ENCODE peak calls at places on chromosome 18, in nine cellular contexts. V, S, K, C, L, A, Q, O and R are unnamed samples. For H3K4me1, the result is how much of the 10 kb centered on the place peaks cover.

GRCh38 chr18:2967357-2967756 is 45.6 kb downstream of the LPIN2 start:
- DNase-seq in V (no peak), L (no peak), A (no peak), C (no peak), Q (no peak), S (no peak), O (no peak), K (no peak), R (no peak)

GRCh38 chr18:30245756-30246515 is 796.6 kb downstream of the DSC3 start:
- DNase-seq in S (no peak), L (peak), O (no peak), K (no peak), Q (no peak), V (no peak), A (no peak), C (no peak), R (no peak)

GRCh38 chr18:44229693-44230108 is 451.0 kb upstream of the SETBP1 start:
- DNase-seq in K (no peak), V (peak), Q (no peak), C (no peak), O (peak), A (no peak), L (peak), S (no peak), R (peak)

GRCh38 chr18:11327656-11328055 is 178.3 kb upstream of the PIEZO2 start:
- DNase-seq in S (no peak), A (no peak), K (no peak), Q (no peak), V (peak), C (no peak), O (no peak), L (no peak), R (no peak)

GRCh38 chr18:34787931-34788532 is 77.9 kb downstream of the DTNA start:
- DNase-seq in V (peak), L (peak), K (peak), O (peak), A (peak), C (peak), S (peak), Q (peak), R (peak)

GRCh38 chr18:45168883-45169585 is 446.2 kb upstream of the SLC14A2 start:
- DNase-seq in K (no peak), V (peak), S (no peak), A (no peak), L (peak), Q (no peak), O (no peak), C (no peak), R (no peak)

GRCh38 chr18:22698711-22699110 is 234.4 kb upstream of the RBBP8 start:
- DNase-seq in V (no peak), Q (no peak), L (no peak), C (no peak), O (no peak), S (no peak), K (no peak), A (no peak), R (no peak)

GRCh38 chr18:41761329-41762028 is 193.6 kb upstream of the PIK3C3 start:
- DNase-seq in Q (no peak), C (no peak), S (no peak), K (no peak), A (no peak), O (no peak), L (peak), V (peak), R (peak)

GRCh38 chr18:22558945-22559385 is 141.2 kb upstream of the CTAGE1 start:
- DNase-seq in O (peak), S (no peak), L (peak), A (peak), K (no peak), C (peak), Q (no peak), V (peak), R (peak)

GRCh38 chr18:54843302-54843701 is 15.0 kb downstream of the RAB27B start:
- DNase-seq in Q (no peak), V (peak), C (no peak), A (no peak), S (no peak), L (no peak), O (no peak), K (no peak), R (no peak)

GRCh38 chr18:46434629-46435028 is 222.4 kb downstream of the LOXHD1 start:
- DNase-seq in S (no peak), Q (no peak), K (no peak), L (no peak), A (no peak), C (no peak), V (no peak), O (no peak), R (no peak)

GRCh38 chr18:46051731-46052461 is 20.2 kb downstream of the PSTPIP2 start:
- DNase-seq in C (no peak), V (peak), L (no peak), O (no peak), S (no peak), A (no peak), Q (no peak), K (no peak), R (peak)

GRCh38 chr18:22273101-22274039 is 104.0 kb downstream of the GATA6 start:
- DNase-seq in V (no peak), Q (no peak), S (no peak), L (no peak), K (no peak), O (no peak), C (no peak), A (no peak), R (no peak)

GRCh38 chr18:35284846-35285245 is 5.2 kb downstream of the ZSCAN30 start:
- DNase-seq in Q (no peak), O (no peak), S (no peak), C (no peak), V (no peak), A (no peak), K (no peak), L (no peak), R (no peak)

GRCh38 chr18:56645415-56646016 is 5.6 kb upstream of the WDR7 start:
- DNase-seq in K (peak), A (peak), Q (peak), O (no peak), V (peak), C (peak), L (peak), S (peak), R (peak)

GRCh38 chr18:568731-569130 is 11.4 kb upstream of the CETN1 start:
- DNase-seq in S (no peak), L (no peak), K (no peak), Q (no peak), A (no peak), O (no peak), V (no peak), C (no peak), R (no peak)

GRCh38 chr18:33584845-33585775 is 7.1 kb downstream of the ASXL3 start:
- DNase-seq in Q (no peak), K (no peak), V (no peak), O (no peak), A (peak), C (peak), L (no peak), S (no peak), R (no peak)

GRCh38 chr18:6203791-6204190 is 210.9 kb downstream of the L3MBTL4 start:
- DNase-seq in L (no peak), K (no peak), V (no peak), Q (no peak), A (no peak), S (no peak), O (no peak), C (no peak), R (no peak)

GRCh38 chr18:44715245-44715644 is 34.6 kb downstream of the SETBP1 start:
- DNase-seq in S (no peak), L (peak), A (no peak), Q (no peak), V (peak), K (no peak), O (no peak), C (peak), R (peak)

GRCh38 chr18:7038330-7038846 is 79.2 kb downstream of the LAMA1 start:
- DNase-seq in C (peak), K (peak), O (peak), Q (peak), S (no peak), A (peak), V (peak), L (peak), R (peak)

GRCh38 chr18:26524002-26524401 is 24.4 kb downstream of the KCTD1 start:
- DNase-seq in V (no peak), K (no peak), Q (no peak), A (no peak), L (no peak), S (no peak), C (no peak), O (no peak), R (no peak)

GRCh38 chr18:34122724-34123334 is 101.9 kb downstream of the NOL4 start:
- DNase-seq in A (peak), L (peak), Q (peak), O (peak), K (peak), C (peak), V (peak), S (peak), R (peak)

GRCh38 chr18:70523035-70523797 is 234.4 kb downstream of the SOCS6 start:
- DNase-seq in L (peak), Q (no peak), V (no peak), O (no peak), S (no peak), C (no peak), K (no peak), A (no peak), R (no peak)

GRCh38 chr18:6795307-6795706 is 65.8 kb downstream of the ARHGAP28 start:
- DNase-seq in S (no peak), C (no peak), L (no peak), O (no peak), V (peak), K (no peak), Q (no peak), A (no peak), R (peak)

GRCh38 chr18:57677289-57678211 is 55.9 kb upstream of the NARS1 start:
- DNase-seq in O (no peak), S (no peak), C (no peak), V (no peak), A (no peak), Q (no peak), L (no peak), K (no peak), R (no peak)

GRCh38 chr18:46411862-46412690 is 244.9 kb downstream of the LOXHD1 start:
- DNase-seq in V (no peak), K (no peak), L (no peak), O (peak), A (peak), Q (no peak), C (no peak), S (no peak), R (no peak)

GRCh38 chr18:55384551-55385275 is 203.3 kb downstream of the TCF4 start:
- DNase-seq in Q (peak), A (peak), K (peak), V (peak), O (peak), L (peak), S (no peak), C (peak), R (no peak)

GRCh38 chr18:44729631-44730101 is 49.0 kb downstream of the SETBP1 start:
- DNase-seq in V (peak), Q (no peak), S (no peak), A (no peak), O (no peak), L (no peak), K (no peak), C (no peak), R (peak)

GRCh38 chr18:2847341-2848144 is 737 bp downstream of the EMILIN2 start:
- DNase-seq in A (peak), Q (no peak), S (no peak), V (peak), O (peak), K (no peak), C (peak), L (no peak), R (peak)

GRCh38 chr18:8351173-8351572 is 258.1 kb upstream of the RAB12 start:
- DNase-seq in C (no peak), V (peak), O (no peak), K (no peak), Q (no peak), L (no peak), S (no peak), A (no peak), R (no peak)

GRCh38 chr18:69444221-69444620 is 43.5 kb downstream of the DOK6 start:
- DNase-seq in Q (no peak), V (peak), A (no peak), S (no peak), L (no peak), O (no peak), C (no peak), K (no peak), R (no peak)
- TF ChIP-seq EZH2phosphoT487 in Q (no peak), V (no peak), A (no peak), S (no peak), L (no peak), O (no peak), C (no peak), K (no peak), R (no peak)

GRCh38 chr18:76169733-76170132 is 325.3 kb downstream of the ZNF516 start:
- DNase-seq in O (no peak), L (peak), K (peak), V (no peak), Q (no peak), A (no peak), S (no peak), C (no peak), R (no peak)
- H3K4me1 ChIP-seq in O (under half), L (under half), K (under half), V (under half), Q (under half), A (under half), S (under half), C (under half), R (under half)

GRCh38 chr18:10147752-10148151 is 233.9 kb downstream of the VAPA start:
- DNase-seq in O (no peak), L (no peak), K (no peak), V (no peak), S (no peak), A (no peak), Q (no peak), C (no peak), R (no peak)

GRCh38 chr18:10153924-10154635 is 240.3 kb downstream of the VAPA start:
- DNase-seq in C (no peak), K (no peak), Q (no peak), O (no peak), L (no peak), V (no peak), A (no peak), S (no peak), R (no peak)

GRCh38 chr18:10147199-10147598 is 233.4 kb downstream of the VAPA start:
- DNase-seq in V (no peak), L (no peak), K (no peak), Q (no peak), A (no peak), O (no peak), S (no peak), C (no peak), R (no peak)

GRCh38 chr18:10149768-10150556 is 236.1 kb downstream of the VAPA start:
- DNase-seq in L (no peak), A (no peak), S (no peak), V (no peak), C (no peak), K (no peak), Q (no peak), O (no peak), R (no peak)

DNA sequence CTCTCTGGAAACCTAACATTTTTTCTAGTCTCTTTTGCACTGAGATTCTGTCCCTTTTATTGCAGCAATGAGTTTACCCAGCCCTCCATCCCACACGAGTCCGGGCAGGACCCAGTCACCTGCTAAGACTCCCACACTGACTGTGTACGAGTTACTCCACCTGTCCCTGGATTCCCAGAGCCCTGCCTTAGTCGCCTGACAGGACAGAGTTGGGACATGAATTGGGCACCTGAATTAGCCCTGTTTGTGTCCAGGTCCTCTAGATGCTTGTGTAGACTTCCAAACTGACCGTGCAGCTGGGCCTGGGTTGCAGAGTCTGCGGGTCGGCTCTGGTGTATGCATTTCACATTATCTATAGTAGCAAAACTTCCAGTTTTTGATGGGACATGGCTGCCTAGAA is 238.7 kb downstream of the VAPA start:
- DNase-seq in V (no peak), S (no peak), O (no peak), L (no peak), A (no peak), K (no peak), C (no peak), Q (no peak), R (no peak)
- TF ChIP-seq EZH2phosphoT487 in V (no peak), S (no peak), O (no peak), L (no peak), A (no peak), K (no peak), C (no peak), Q (no peak), R (no peak)

GRCh38 chr18:58862404-58862803 is 2.3 kb upstream of the ZNF532 start:
- DNase-seq in S (no peak), L (no peak), A (no peak), O (no peak), C (peak), K (no peak), V (no peak), Q (peak), R (no peak)
- H3K4me1 ChIP-seq in S (under half), L (half or more), A (half or more), O (under half), C (half or more), K (under half), V (half or more), Q (under half), R (half or more)

DNA sequence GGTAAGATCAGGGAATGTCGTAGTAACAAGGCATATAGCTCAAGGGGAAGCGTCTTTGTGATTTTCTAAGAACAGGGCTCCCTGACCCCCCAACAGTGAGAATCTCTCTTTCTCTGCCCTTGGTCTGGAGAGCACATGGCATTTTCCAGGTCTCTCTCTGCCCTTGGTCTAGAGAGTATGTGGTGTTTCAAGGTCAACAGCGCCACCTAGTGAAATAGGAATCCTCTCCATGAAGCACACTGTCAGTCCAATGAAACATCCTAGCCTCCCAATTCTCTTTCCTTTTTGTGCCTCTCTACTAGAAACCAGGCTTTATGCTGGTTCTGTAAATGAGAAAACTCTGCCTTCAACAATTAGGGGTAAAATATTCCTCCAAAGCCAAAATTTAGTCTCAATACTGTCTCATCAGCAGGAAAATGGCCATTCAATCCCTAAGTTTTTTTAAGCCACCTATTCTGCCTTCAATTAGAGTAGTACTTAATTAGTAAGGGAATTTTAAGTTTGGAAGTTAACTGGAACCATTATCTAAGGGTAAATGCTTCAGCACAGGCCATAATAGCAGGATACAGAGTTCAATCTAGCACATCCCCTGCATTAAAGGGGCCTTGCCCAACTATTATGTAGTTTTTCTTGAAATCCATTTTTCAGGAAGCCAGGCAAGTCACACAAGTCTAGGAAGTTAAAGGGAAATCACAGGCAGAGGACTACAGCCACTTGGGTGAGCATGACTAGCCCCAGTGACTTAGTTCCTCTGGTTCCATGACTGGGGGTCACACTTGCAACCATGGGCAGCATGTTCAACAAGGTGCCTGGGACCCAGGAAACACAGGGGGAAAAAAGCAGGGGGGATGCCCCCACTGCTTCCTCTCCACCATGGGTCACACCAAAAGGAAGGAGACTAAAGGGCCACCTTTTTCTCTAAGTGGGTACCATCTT is 12.4 kb downstream of the DYM start:
- DNase-seq in A (peak), L (peak), Q (peak), O (peak), S (peak), K (peak), C (peak), V (peak), R (peak)
- TF ChIP-seq EZH2phosphoT487 in A (no peak), L (no peak), Q (no peak), O (no peak), S (no peak), K (no peak), C (no peak), V (no peak), R (no peak)

DNA sequence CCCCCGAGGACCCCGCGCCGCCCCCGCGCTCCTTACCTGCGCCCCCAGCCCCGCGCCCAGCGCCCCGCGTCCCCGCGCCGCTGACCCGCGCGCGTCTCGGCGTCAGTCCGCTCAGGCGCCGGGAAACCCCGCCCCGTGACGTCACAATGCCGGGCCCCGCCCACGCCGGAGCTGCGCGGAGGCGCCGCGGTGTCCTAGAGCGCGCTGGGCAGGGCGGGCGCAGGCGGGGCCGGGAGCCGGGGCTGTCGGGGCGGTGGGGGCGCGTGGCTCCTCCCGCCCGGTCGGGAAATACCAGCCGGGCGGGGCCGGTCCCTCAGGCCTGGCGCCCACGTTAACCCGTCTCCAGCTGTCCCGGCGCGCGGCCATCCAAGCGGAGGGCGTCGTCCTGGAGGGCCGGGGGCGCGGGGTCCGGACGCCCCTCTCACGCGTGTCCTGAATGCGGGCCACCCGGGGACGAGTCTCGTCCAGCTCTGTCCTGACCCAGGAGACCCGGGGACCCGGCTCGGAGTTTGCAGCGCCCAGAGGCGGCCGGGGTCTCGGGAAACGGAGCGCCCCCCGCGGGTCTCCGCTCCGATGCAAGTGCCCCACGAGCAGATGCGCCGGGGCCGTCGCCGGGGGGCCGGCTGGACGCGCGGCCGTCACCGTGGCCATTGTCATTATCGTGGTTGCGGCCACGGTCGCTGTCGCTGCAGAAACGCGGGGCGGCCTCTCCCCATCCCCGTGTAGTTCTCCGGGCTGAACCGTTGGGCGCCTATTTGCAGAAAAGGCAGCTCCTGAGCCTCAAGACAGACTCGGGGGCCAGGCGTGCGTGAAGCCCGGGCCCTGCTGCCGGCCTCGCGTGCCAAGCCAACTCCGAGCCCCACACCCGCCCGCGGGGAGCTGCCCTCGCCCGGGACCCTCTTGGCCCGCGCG is at the start of gene SLC66A2:
- DNase-seq in L (peak), S (peak), C (peak), V (peak), O (peak), Q (peak), K (peak), A (peak), R (peak)
- H3K4me1 ChIP-seq in L (under half), S (under half), C (under half), V (under half), O (under half), Q (under half), K (under half), A (under half), R (under half)

DNA sequence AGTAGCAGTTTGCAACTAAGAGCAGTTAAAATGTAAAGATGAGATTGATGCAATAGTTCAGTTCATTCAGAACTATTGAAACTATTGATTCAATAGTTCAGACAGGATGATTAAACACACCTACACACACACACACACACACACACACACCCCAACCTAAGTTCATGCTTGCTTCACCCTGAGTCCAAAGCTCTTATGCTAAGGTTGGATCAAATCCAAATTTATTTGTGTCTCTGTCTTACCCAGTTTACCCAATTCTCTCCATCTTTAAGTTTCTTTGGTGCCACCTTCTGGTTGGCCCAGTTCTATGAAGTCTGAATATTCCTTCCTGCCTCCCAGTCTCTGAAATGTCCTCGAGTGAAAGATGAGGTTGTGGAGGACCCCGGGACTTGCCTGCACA is 5.1 kb downstream of the SERPINB8 start:
- DNase-seq in Q (peak), L (peak), V (peak), S (peak), O (no peak), A (peak), C (peak), K (no peak), R (no peak)
- TF ChIP-seq EZH2phosphoT487 in Q (no peak), L (no peak), V (no peak), S (no peak), O (no peak), A (no peak), C (no peak), K (no peak), R (no peak)

GRCh38 chr18:51739044-51739666 is 541.7 kb upstream of the MEX3C start:
- DNase-seq in C (no peak), S (no peak), Q (peak), K (no peak), V (no peak), L (no peak), O (no peak), A (no peak), R (no peak)
- H3K4me1 ChIP-seq in C (under half), S (under half), Q (under half), K (under half), V (under half), L (under half), O (under half), A (under half), R (under half)